ENCODE peak calls at places on chromosomes 7 and 10, in nine cellular contexts. M is mucosa of descending colon, A is psoas muscle, N is left ventricle myocardium inferior, I is OCI-LY7, S is neural progenitor cell, C is A673, H is endothelial cell of umbilical vein, J is PC-9. L is an unnamed sample.
A peak's percentile ranks its signal among the peaks of the same experiment; 100 is the strongest.

GRCh38 chr7:4703532-4703931 is 21.4 kb downstream of the FOXK1 start:
- DNase-seq in M (no peak), A (no peak), N (no peak), I (no peak), S (no peak), C (no peak), H (no peak), J (no peak), L (no peak)

GRCh38 chr10:35819011-35819410 is 176.9 kb upstream of the FZD8 start:
- DNase-seq in M (no peak), A (no peak), N (no peak), I (no peak), S (no peak), C (no peak), H (no peak), J (no peak), L (no peak)

GRCh38 chr10:5292196-5292735 is 72.5 kb upstream of the UCN3 start:
- DNase-seq in M (peak; percentile 47), A (no peak), N (no peak), I (peak; percentile 7), S (no peak), C (peak; percentile 76), H (no peak), J (no peak), L (no peak)

GRCh38 chr10:130193493-130194193 is 57.5 kb downstream of the GLRX3 start:
- DNase-seq in M (no peak), A (no peak), N (no peak), I (no peak), S (no peak), C (no peak), H (no peak), J (no peak), L (no peak)

GRCh38 chr10:88949912-88950664 is 2.5 kb downstream of the ACTA2 start:
- DNase-seq in M (no peak), A (no peak), N (no peak), I (no peak), S (no peak), C (peak; percentile 24), H (peak; percentile 13), J (no peak), L (no peak)

GRCh38 chr7:134890246-134891240 is 95.8 kb upstream of the AGBL3 start:
- DNase-seq in M (no peak), A (no peak), N (peak; percentile 42), I (no peak), S (no peak), C (no peak), H (peak; percentile 59), J (no peak), L (peak; percentile 88)

GRCh38 chr7:2978403-2978802 is 65.3 kb downstream of the CARD11 start:
- DNase-seq in M (peak; percentile 70), A (no peak), N (peak; percentile 28), I (peak; percentile 94), S (no peak), C (no peak), H (no peak), J (no peak), L (no peak)

GRCh38 chr7:37916673-37917660 is at the start of gene SFRP4:
- DNase-seq in M (peak; percentile 46), A (peak; percentile 84), N (peak; percentile 57), I (peak; percentile 23), S (peak; percentile 79), C (peak; percentile 67), H (peak; percentile 56), J (peak; percentile 43), L (no peak)

GRCh38 chr10:89242840-89243586 is 8.6 kb downstream of the LIPA start:
- DNase-seq in M (peak; percentile 23), A (no peak), N (no peak), I (no peak), S (no peak), C (no peak), H (no peak), J (no peak), L (no peak)

GRCh38 chr7:11760372-11760771 is 71.6 kb downstream of the THSD7A start:
- DNase-seq in M (no peak), A (no peak), N (no peak), I (no peak), S (peak; percentile 57), C (peak; percentile 70), H (no peak), J (no peak), L (no peak)

GRCh38 chr7:108149119-108149518 is 19.0 kb upstream of the LAMB4 start:
- DNase-seq in M (no peak), A (no peak), N (no peak), I (no peak), S (no peak), C (no peak), H (no peak), J (no peak), L (no peak)

GRCh38 chr7:66921918-66922486 is 977 bp downstream of the TMEM248 start:
- DNase-seq in M (peak; percentile 33), A (no peak), N (no peak), I (peak; percentile 85), S (peak; percentile 39), C (no peak), H (peak; percentile 54), J (no peak), L (no peak)

GRCh38 chr10:69123306-69123746 is 652 bp upstream of the VPS26A start:
- DNase-seq in M (peak; percentile 69), A (no peak), N (peak; percentile 57), I (no peak), S (peak; percentile 83), C (peak; percentile 77), H (no peak), J (peak; percentile 50), L (no peak)

GRCh38 chr10:7388602-7389001 is 22.2 kb downstream of the SFMBT2 start:
- DNase-seq in M (no peak), A (no peak), N (no peak), I (peak; percentile 73), S (no peak), C (no peak), H (no peak), J (no peak), L (no peak)

GRCh38 chr7:98935811-98936210 is 57.5 kb downstream of the TRRAP start:
- DNase-seq in M (no peak), A (no peak), N (no peak), I (no peak), S (no peak), C (peak; percentile 23), H (no peak), J (no peak), L (no peak)

GRCh38 chr10:66714741-66715140 is 211.1 kb upstream of the LRRTM3 start:
- DNase-seq in M (no peak), A (no peak), N (no peak), I (no peak), S (no peak), C (no peak), H (no peak), J (no peak), L (no peak)

GRCh38 chr7:3518546-3518945 is 217.5 kb downstream of the SDK1 start:
- DNase-seq in M (no peak), A (no peak), N (no peak), I (no peak), S (no peak), C (no peak), H (no peak), J (no peak), L (no peak)

GRCh38 chr10:111281516-111281915 is 204.7 kb downstream of the ADRA2A start:
- DNase-seq in M (peak; percentile 27), A (no peak), N (no peak), I (no peak), S (peak; percentile 54), C (peak; percentile 30), H (no peak), J (no peak), L (no peak)
- TF ChIP-seq CTCF in M (no peak), A (no peak), N (peak; percentile 46), I (peak; percentile 31), S (peak; percentile 60), C (peak; percentile 57), H (no peak), J (peak; percentile 36), L (peak; percentile 36)

DNA sequence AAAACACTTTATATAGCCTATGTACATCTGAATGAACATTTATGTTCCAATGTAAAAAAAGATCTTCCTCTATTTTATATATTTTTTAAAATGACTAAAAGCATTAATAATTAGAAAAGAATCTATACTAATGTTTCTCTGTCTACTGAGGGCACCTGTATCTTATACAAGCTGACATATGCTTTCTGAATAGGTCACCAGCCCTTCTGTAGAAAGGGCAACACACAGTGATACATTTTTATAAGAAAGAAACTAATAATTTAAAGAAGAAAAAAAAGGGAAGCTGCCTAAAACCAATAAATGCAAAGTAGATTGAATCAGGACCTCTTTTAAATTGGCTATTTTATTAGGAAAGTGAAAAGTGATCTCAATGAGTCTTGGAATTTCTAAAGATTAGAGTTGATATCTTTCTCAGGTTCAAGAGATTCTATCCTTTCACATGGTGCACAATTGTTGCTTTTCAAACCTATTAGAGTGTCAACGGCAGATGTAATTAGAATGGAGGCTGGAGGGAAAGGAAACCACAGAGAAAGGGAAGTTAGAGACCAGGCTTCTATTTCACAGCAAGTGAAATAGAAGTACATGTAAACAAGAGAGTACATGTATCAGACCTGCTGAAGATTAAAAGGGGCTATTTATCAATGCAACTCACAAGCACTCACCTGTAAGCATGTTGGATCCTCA is 6.3 kb downstream of the MTPN start:
- DNase-seq in M (no peak), A (no peak), N (no peak), I (peak; percentile 80), S (no peak), C (no peak), H (no peak), J (no peak), L (no peak)
- H3K4me1 ChIP-seq in M (peaks cover 6% of the 10 kb centered on the region), A (peaks cover 35% of the 10 kb centered on the region), N (peaks cover 70% of the 10 kb centered on the region), I (peaks cover 79% of the 10 kb centered on the region), S (peaks cover 4% of the 10 kb centered on the region), C (peaks cover 16% of the 10 kb centered on the region), H (peaks cover 11% of the 10 kb centered on the region), J (peaks cover 13% of the 10 kb centered on the region), L (peaks cover 9% of the 10 kb centered on the region)

DNA sequence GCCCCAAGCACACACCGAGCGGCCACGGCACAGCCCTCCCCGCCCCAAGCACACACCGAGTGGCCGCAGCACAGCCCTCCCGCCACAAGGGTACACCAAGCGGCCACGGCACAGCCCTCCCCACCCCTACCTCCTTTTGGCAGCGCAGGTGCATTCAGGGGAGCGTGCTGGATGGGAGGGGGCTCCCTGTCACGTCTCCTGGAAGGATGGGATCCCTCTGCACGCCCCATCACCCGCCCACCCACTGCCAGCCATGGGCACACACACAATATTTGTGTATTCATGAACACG is 482.7 kb downstream of the DNAJB6 start:
- DNase-seq in M (no peak), A (no peak), N (no peak), I (no peak), S (no peak), C (no peak), H (no peak), J (no peak), L (no peak)
- H3K9me3 ChIP-seq in M (no peaks in the 10 kb centered on the region), A (no peaks in the 10 kb centered on the region), N (no peaks in the 10 kb centered on the region), I (no peaks in the 10 kb centered on the region), S (no peaks in the 10 kb centered on the region), C (no peaks in the 10 kb centered on the region), H (peaks cover 3% of the 10 kb centered on the region), J (no peaks in the 10 kb centered on the region), L (peaks cover 6% of the 10 kb centered on the region)

GRCh38 chr10:51206471-51206870 is 132.2 kb downstream of the PRKG1 start:
- DNase-seq in M (no peak), A (no peak), N (no peak), I (no peak), S (no peak), C (no peak), H (no peak), J (no peak), L (no peak)
- TF ChIP-seq CTCF in M (no peak), A (no peak), N (no peak), I (no peak), S (no peak), C (no peak), H (no peak), J (no peak), L (no peak)

L was measured in RWPE2.